ENCODE peak calls at places on chromosomes 11 and 22, in five cellular contexts. L is stimulated activated CD4-positive, alpha-beta T cell treated with anti-CD3 and anti-CD28 coated beads, Interleukin-1b, Interleukin-23, amount 100 ng/mL, for 1 hour; F is AG08395; D is COR-L47; X is T-helper 2 cell. I is an unnamed sample.

GRCh38 chr11:12680246-12680939 is 6.2 kb downstream of the TEAD1 start:
- DNase-seq in L (no peak), F (peak), D (peak), X (no peak), I (peak)

GRCh38 chr11:64787526-64788320 is 9.4 kb upstream of the SF1 start:
- DNase-seq in L (no peak), F (peak), D (no peak), X (peak), I (no peak)

GRCh38 chr11:96112192-96113099 is 188.5 kb upstream of the MTMR2 start:
- DNase-seq in L (no peak), F (no peak), D (no peak), X (no peak), I (no peak)

GRCh38 chr22:35629406-35630234 is 12.5 kb upstream of the MB start:
- DNase-seq in L (peak), F (peak), D (no peak), X (peak), I (peak)

GRCh38 chr11:48052183-48053040 is 72.1 kb downstream of the PTPRJ start:
- DNase-seq in L (no peak), F (peak), D (no peak), X (no peak), I (peak)

GRCh38 chr11:17777726-17778091 is 43.1 kb downstream of the KCNC1 start:
- DNase-seq in L (no peak), F (no peak), D (no peak), X (no peak), I (no peak)

GRCh38 chr11:78449866-78450265 is 32.2 kb upstream of the GAB2 start:
- DNase-seq in L (no peak), F (no peak), D (no peak), X (no peak), I (no peak)

GRCh38 chr11:33735426-33736147 is 636 bp downstream of the CD59 start:
- DNase-seq in L (no peak), F (no peak), D (no peak), X (peak), I (no peak)

GRCh38 chr11:125591659-125592304 is 870 bp upstream of the STT3A start:
- DNase-seq in L (no peak), F (peak), D (peak), X (peak), I (no peak)

GRCh38 chr11:70583781-70584218 is 185.5 kb downstream of the CTTN start:
- DNase-seq in L (no peak), F (no peak), D (no peak), X (no peak), I (no peak)

GRCh38 chr11:107858217-107859070 is at the start of gene SLC35F2:
- DNase-seq in L (peak), F (peak), D (peak), X (peak), I (no peak)

GRCh38 chr11:61279934-61280656 is 15.0 kb downstream of the VWCE start:
- DNase-seq in L (no peak), F (no peak), D (peak), X (no peak), I (no peak)

GRCh38 chr11:587978-588380 is 11.7 kb downstream of the PHRF1 start:
- DNase-seq in L (peak), F (no peak), D (no peak), X (no peak), I (no peak)

GRCh38 chr11:110134120-110134519 is 40.9 kb downstream of the ZC3H12C start:
- DNase-seq in L (no peak), F (no peak), D (peak), X (no peak), I (no peak)

GRCh38 chr11:9660886-9661285 is 3.0 kb upstream of the SWAP70 start:
- DNase-seq in L (no peak), F (no peak), D (no peak), X (no peak), I (no peak)

GRCh38 chr22:37056246-37056645 is 4.7 kb downstream of the KCTD17 start:
- DNase-seq in L (no peak), F (no peak), D (no peak), X (no peak), I (no peak)

GRCh38 chr11:68342459-68343158 is 30.2 kb downstream of the LRP5 start:
- DNase-seq in L (no peak), F (no peak), D (peak), X (no peak), I (no peak)

GRCh38 chr11:65112226-65112550 is 516 bp downstream of the TM7SF2 start:
- DNase-seq in L (no peak), F (no peak), D (no peak), X (no peak), I (no peak)

GRCh38 chr11:102620858-102621561 is 4.1 kb downstream of the MMP20 start:
- DNase-seq in L (no peak), F (no peak), D (no peak), X (no peak), I (no peak)

GRCh38 chr22:18057568-18058209 is 20.1 kb upstream of the PEX26 start:
- DNase-seq in L (no peak), F (peak), D (no peak), X (no peak), I (peak)

GRCh38 chr22:46043339-46043738 is 66.4 kb upstream of the WNT7B start:
- DNase-seq in L (no peak), F (no peak), D (no peak), X (no peak), I (no peak)

GRCh38 chr11:96012086-96012824 is 88.3 kb upstream of the MTMR2 start:
- DNase-seq in L (peak), F (peak), D (peak), X (peak), I (peak)

GRCh38 chr11:6241316-6241715 is 2.4 kb downstream of the CNGA4 start:
- DNase-seq in L (no peak), F (no peak), D (no peak), X (no peak), I (no peak)

GRCh38 chr11:104432526-104432925 is 268.6 kb upstream of the PDGFD start:
- DNase-seq in L (no peak), F (no peak), D (no peak), X (no peak), I (no peak)

GRCh38 chr11:92569717-92570116 is 345.1 kb downstream of the FAT3 start:
- DNase-seq in L (no peak), F (no peak), D (peak), X (no peak), I (no peak)

GRCh38 chr11:28144808-28145207 is 36.6 kb downstream of the METTL15 start:
- DNase-seq in L (no peak), F (no peak), D (no peak), X (no peak), I (no peak)

GRCh38 chr22:30392661-30393321 is 4.0 kb upstream of the SEC14L2 start:
- DNase-seq in L (no peak), F (no peak), D (no peak), X (no peak), I (no peak)

GRCh38 chr11:124739479-124740276 is at the start of gene NRGN:
- DNase-seq in L (peak), F (peak), D (peak), X (peak), I (peak)

GRCh38 chr11:47468598-47469214 is 19.8 kb upstream of the RAPSN start:
- DNase-seq in L (no peak), F (no peak), D (no peak), X (no peak), I (no peak)

GRCh38 chr11:13339196-13340153 is 61.9 kb downstream of the BMAL1 start:
- DNase-seq in L (peak), F (peak), D (no peak), X (no peak), I (peak)

GRCh38 chr22:19195796-19196731 is 17.5 kb upstream of the SLC25A1 start:
- DNase-seq in L (no peak), F (no peak), D (no peak), X (no peak), I (no peak)

GRCh38 chr22:31250740-31251330 is 38.7 kb downstream of the LIMK2 start:
- DNase-seq in L (no peak), F (no peak), D (no peak), X (no peak), I (no peak)

GRCh38 chr11:86459682-86460460 is 85.2 kb downstream of the CCDC81 start:
- DNase-seq in L (no peak), F (peak), D (no peak), X (no peak), I (no peak)

GRCh38 chr11:29389793-29390192 is 627.0 kb downstream of the KCNA4 start:
- DNase-seq in L (no peak), F (no peak), D (no peak), X (no peak), I (no peak)

I was measured in GM04503.